ENCODE peak calls at places on chromosomes 1 and 21, in eight cellular contexts. U is endothelial cell of umbilical vein, O is mammary epithelial cell, W is H9, A is keratinocyte, B is astrocyte, P is hepatocyte, S is PC-3. J is an unnamed sample. For H4K20me1, the result is how much of the 10 kb centered on the place peaks cover.

GRCh38 chr1:178341218-178341956 is 155.4 kb downstream of the CLEC20A start:
- DNase-seq in W (peak), P (peak), A (peak), O (peak), B (peak), S (peak), U (peak), J (peak)

GRCh38 chr1:114750780-114751179 is 7.0 kb downstream of the CSDE1 start:
- DNase-seq in W (no peak), B (peak), A (no peak), P (no peak), U (no peak), O (no peak), S (no peak), J (peak)

GRCh38 chr1:56675763-56676162 is 30.6 kb downstream of the PRKAA2 start:
- DNase-seq in O (no peak), B (no peak), W (no peak), U (no peak), P (no peak), S (no peak), A (no peak), J (no peak)

GRCh38 chr1:165696625-165697100 is 1.7 kb downstream of the ALDH9A1 start:
- DNase-seq in S (peak), U (peak), W (no peak), B (peak), O (peak), P (peak), A (no peak), J (peak)

GRCh38 chr1:230104395-230105244 is 37.6 kb downstream of the GALNT2 start:
- DNase-seq in S (peak), U (peak), W (peak), P (peak), O (peak), B (peak), A (peak), J (peak)

GRCh38 chr1:234608026-234608719 is 1.8 kb downstream of the IRF2BP2 start:
- DNase-seq in W (peak), A (no peak), B (peak), O (peak), S (peak), P (peak), U (peak), J (peak)

GRCh38 chr1:67827688-67828087 is 5.6 kb downstream of the GNG12 start:
- DNase-seq in U (no peak), B (no peak), P (no peak), A (no peak), W (no peak), S (no peak), O (no peak), J (no peak)

GRCh38 chr1:60833173-60833572 is 249.2 kb upstream of the NFIA start:
- DNase-seq in B (no peak), U (no peak), A (no peak), P (peak), S (no peak), O (peak), W (no peak), J (no peak)

GRCh38 chr1:66951513-66951912 is 26.7 kb downstream of the MIER1 start:
- DNase-seq in B (peak), A (no peak), P (no peak), S (no peak), O (no peak), U (no peak), W (no peak), J (peak)

GRCh38 chr1:202143768-202144509 is 598 bp downstream of the ARL8A start:
- DNase-seq in U (peak), S (no peak), O (no peak), A (no peak), P (peak), W (peak), B (no peak), J (peak)

GRCh38 chr1:180586671-180587155 is 27.9 kb downstream of the OVAAL start:
- DNase-seq in A (peak), O (peak), W (no peak), S (peak), U (peak), B (peak), P (peak), J (peak)

GRCh38 chr1:95281781-95282495 is 47.9 kb downstream of the RWDD3 start:
- DNase-seq in B (no peak), A (no peak), W (no peak), O (no peak), P (no peak), S (no peak), U (no peak), J (no peak)

GRCh38 chr1:69494171-69494570 is 73.6 kb upstream of the LRRC7 start:
- DNase-seq in B (peak), A (peak), W (no peak), S (peak), O (peak), P (no peak), U (no peak), J (peak)

GRCh38 chr21:16976132-16976666 is 536.6 kb upstream of the CXADR start:
- DNase-seq in S (no peak), O (no peak), A (no peak), B (peak), W (no peak), P (no peak), U (peak), J (peak)

GRCh38 chr1:161884475-161884874 is 118.4 kb downstream of the ATF6 start:
- DNase-seq in W (no peak), A (no peak), O (no peak), U (no peak), B (no peak), P (no peak), S (peak), J (no peak)

GRCh38 chr1:32612189-32612881 is 38.0 kb downstream of the ZBTB8OS start:
- DNase-seq in U (peak), O (peak), B (peak), W (peak), S (peak), A (no peak), P (peak), J (peak)

GRCh38 chr1:35876988-35877387 is 6.0 kb upstream of the AGO1 start:
- DNase-seq in U (peak), B (no peak), S (peak), O (no peak), P (peak), W (no peak), A (no peak), J (peak)

GRCh38 chr1:211036701-211037494 is 97.0 kb downstream of the KCNH1 start:
- DNase-seq in W (no peak), O (peak), U (no peak), P (peak), A (peak), S (peak), B (peak), J (peak)

GRCh38 chr1:14693996-14694395 is 95.5 kb downstream of the KAZN start:
- DNase-seq in B (no peak), S (no peak), P (no peak), U (no peak), A (no peak), O (no peak), W (no peak), J (no peak)

GRCh38 chr1:222136869-222137268 is 395.0 kb upstream of the DUSP10 start:
- DNase-seq in P (no peak), U (no peak), S (peak), B (no peak), W (no peak), A (no peak), O (no peak), J (peak)

GRCh38 chr1:218557731-218558130 is 212.6 kb downstream of the TGFB2 start:
- DNase-seq in A (no peak), U (peak), W (peak), B (peak), S (peak), P (peak), O (peak), J (no peak)

GRCh38 chr1:197908695-197909336 is 6.4 kb downstream of the C1orf53 start:
- DNase-seq in P (no peak), A (no peak), B (no peak), O (no peak), W (no peak), U (no peak), S (no peak), J (no peak)

GRCh38 chr1:211574705-211575104 is 4.3 kb downstream of the SLC30A1 start:
- DNase-seq in B (no peak), A (no peak), O (no peak), W (no peak), P (no peak), S (peak), U (peak), J (peak)

GRCh38 chr1:236581528-236581927 is 22.8 kb downstream of the HEATR1 start:
- DNase-seq in S (no peak), A (no peak), U (no peak), B (no peak), W (no peak), P (no peak), O (no peak), J (no peak)

GRCh38 chr1:236575523-236575922 is 28.8 kb downstream of the HEATR1 start:
- DNase-seq in A (no peak), O (no peak), U (no peak), B (peak), S (no peak), W (no peak), P (no peak), J (peak)

GRCh38 chr1:236576004-236576403 is 28.3 kb downstream of the HEATR1 start:
- DNase-seq in S (no peak), P (no peak), O (peak), W (no peak), A (no peak), U (no peak), B (peak), J (no peak)
- H3K27ac ChIP-seq in S (no peak), P (no peak), O (no peak), W (no peak), A (no peak), U (no peak), B (no peak), J (no peak)

DNA sequence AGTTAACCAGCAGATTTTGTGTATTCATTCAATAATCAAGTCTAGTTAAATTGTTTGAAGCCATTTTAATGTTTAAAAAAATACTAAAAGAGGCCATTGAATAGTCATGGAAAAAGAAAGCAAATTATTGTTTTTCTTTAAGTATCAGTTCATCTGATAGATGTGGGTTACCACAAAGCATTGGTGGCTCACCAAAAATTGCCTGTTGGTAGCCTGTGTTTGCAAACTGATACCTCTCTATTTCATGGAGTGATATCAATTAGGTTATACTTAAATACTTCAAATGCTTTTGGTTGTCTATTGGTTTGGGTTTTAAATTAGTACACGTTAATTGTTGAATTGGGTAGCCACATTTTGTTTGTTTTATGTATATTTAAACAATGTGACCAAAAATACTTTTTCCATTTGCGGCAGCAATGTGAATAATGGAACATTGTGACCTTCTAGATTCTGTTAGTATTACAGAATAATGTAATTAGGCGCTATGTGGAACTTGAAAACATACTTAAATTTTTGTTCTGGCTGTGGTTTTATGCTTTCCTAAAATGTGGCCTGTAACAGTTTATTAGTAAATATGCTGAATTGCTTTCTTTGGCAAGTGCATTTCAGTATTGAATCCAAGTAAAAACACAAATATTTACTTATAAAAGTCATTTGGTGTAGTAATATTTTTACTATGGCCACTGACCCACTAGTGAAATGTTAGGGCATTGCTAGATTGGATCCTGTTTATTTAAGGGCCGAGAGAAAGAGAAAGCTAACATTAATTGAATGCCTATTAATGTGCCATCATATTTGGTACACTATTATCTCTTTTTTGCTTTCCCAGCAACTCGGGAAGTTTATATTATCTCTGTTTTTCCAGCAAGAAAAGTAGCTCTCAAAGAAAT is 37.0 kb upstream of the NBL1 start:
- DNase-seq in B (peak), S (no peak), O (no peak), W (no peak), A (no peak), U (peak), P (no peak), J (peak)
- H4K20me1 ChIP-seq in B (half or more), S (under half), O (under half), W (under half), A (under half), U (under half), P (under half), J (under half)

DNA sequence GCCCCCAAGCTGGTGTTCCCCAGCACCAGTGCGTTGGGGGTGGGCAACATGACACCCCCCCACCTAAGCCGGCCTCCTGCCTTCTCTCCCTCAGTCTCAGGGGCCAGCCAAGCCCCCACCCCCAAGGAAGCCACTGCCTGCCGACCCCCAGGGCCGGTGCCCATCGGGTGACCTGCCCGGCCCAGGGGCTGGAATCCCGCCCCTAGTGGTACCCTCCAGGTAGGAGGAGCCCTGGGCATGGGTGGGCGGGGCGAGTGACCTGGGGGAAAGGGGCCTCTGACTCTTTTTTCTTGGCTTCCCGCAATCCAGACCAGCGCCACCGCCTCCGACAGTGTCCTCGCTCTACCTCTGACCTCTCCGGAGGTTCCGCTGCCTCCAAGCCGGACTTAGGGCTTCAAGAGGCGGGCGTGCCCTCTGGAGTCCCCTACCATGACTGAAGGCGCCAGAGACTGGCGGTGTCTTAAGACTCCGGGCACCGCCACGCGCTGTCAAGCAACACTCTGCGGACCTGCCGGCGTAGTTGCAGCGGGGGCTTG is 1.3 kb upstream of the EFNA4 start:
- DNase-seq in O (no peak), U (no peak), B (no peak), P (peak), A (no peak), S (no peak), W (peak), J (no peak)
- TF ChIP-seq CTCF in O (no peak), U (no peak), B (no peak), P (no peak), A (no peak), S (no peak), W (no peak), J (no peak)

GRCh38 chr1:27886353-27886679 is 14.0 kb downstream of the THEMIS2 start:
- DNase-seq in O (no peak), S (no peak), W (no peak), P (no peak), B (no peak), U (no peak), A (no peak), J (no peak)

GRCh38 chr1:27886744-27887143 is 14.4 kb downstream of the THEMIS2 start:
- DNase-seq in U (no peak), P (no peak), O (no peak), B (no peak), W (no peak), A (no peak), S (no peak), J (no peak)

GRCh38 chr1:27889506-27889905 is 17.2 kb downstream of the THEMIS2 start:
- DNase-seq in W (no peak), U (no peak), S (no peak), P (no peak), B (no peak), A (no peak), O (no peak), J (no peak)

GRCh38 chr1:27887215-27888035 is 15.1 kb downstream of the THEMIS2 start:
- DNase-seq in B (no peak), P (no peak), O (no peak), A (no peak), W (no peak), U (no peak), S (no peak), J (no peak)

GRCh38 chr1:27891196-27891889 is 19.0 kb downstream of the THEMIS2 start:
- DNase-seq in O (no peak), W (no peak), P (no peak), B (no peak), A (no peak), U (no peak), S (no peak), J (no peak)
- H3K27ac ChIP-seq in O (no peak), W (no peak), P (no peak), B (no peak), A (no peak), U (no peak), S (no peak), J (no peak)